ENCODE peak calls at places on chromosomes 1 and 21, in eight cellular contexts. R, M, Y, N, D, T, L and G are unnamed samples.

GRCh38 chr1:113190930-113191329 is 117.9 kb downstream of the LRIG2 start:
- DNase-seq in Y (no peak), D (no peak), L (no peak), M (no peak), T (no peak), N (no peak), R (no peak), G (no peak)

GRCh38 chr1:171644805-171645483 is 7.5 kb downstream of the MYOC start:
- DNase-seq in L (no peak), N (peak), Y (peak), T (peak), R (peak), M (peak), D (peak), G (peak)

GRCh38 chr21:35102488-35103407 is 53.6 kb upstream of the RUNX1 start:
- DNase-seq in R (no peak), N (peak), Y (no peak), M (no peak), L (no peak), T (no peak), D (peak), G (peak)

GRCh38 chr1:195019385-195019784 is 1588.9 kb downstream of the KCNT2 start:
- DNase-seq in T (no peak), L (no peak), M (no peak), N (no peak), R (no peak), Y (no peak), D (no peak), G (no peak)

GRCh38 chr1:162566870-162567269 is 5.3 kb downstream of the UAP1 start:
- DNase-seq in L (no peak), Y (no peak), T (no peak), R (no peak), M (no peak), D (no peak), N (no peak), G (no peak)

GRCh38 chr1:204848579-204848978 is 22.1 kb upstream of the NFASC start:
- DNase-seq in R (no peak), T (no peak), N (no peak), M (no peak), L (no peak), Y (no peak), D (no peak), G (no peak)

GRCh38 chr1:77175230-77175844 is 43.9 kb downstream of the PIGK start:
- DNase-seq in Y (no peak), T (no peak), R (peak), M (no peak), D (no peak), L (no peak), N (no peak), G (peak)

GRCh38 chr21:17777321-17777720 is 41.8 kb downstream of the C21orf91 start:
- DNase-seq in T (no peak), M (no peak), L (no peak), R (no peak), D (no peak), N (no peak), Y (no peak), G (no peak)

GRCh38 chr1:179953974-179954493 is 576 bp upstream of the CEP350 start:
- DNase-seq in T (no peak), L (no peak), N (no peak), R (no peak), D (peak), M (no peak), Y (no peak), G (peak)

GRCh38 chr1:233614173-233614742 is 352 bp downstream of the KCNK1 start:
- DNase-seq in L (no peak), R (peak), T (no peak), M (peak), D (peak), N (peak), Y (peak), G (no peak)

GRCh38 chr1:92080128-92080985 is at the start of gene BTBD8:
- DNase-seq in L (peak), T (peak), D (peak), N (peak), M (peak), R (peak), Y (peak), G (peak)
- TF ChIP-seq CTCF in L (no peak), T (no peak), D (no peak), N (no peak), M (no peak), R (no peak), Y (no peak), G (no peak)

DNA sequence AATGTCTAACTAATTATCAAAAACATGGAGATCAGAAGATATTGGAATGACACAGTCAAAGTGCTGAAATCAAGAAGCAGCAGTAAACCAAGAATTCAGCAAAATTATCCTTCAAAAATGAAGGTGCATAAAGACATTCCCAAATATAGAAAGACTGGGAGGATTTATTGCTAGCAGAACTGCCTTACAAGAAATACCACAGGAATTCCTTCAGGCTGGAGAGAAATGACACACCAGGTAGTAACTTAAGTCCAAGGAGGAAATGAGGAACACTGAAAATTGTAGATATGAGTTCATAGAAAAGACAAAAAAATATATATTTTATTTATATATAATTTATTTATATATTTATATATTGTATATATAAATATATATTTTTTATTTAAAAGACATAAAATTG is 217.2 kb downstream of the RPS6KC1 start:
- DNase-seq in Y (no peak), D (no peak), T (no peak), N (no peak), M (no peak), R (no peak), L (no peak), G (no peak)
- TF ChIP-seq CTCF in Y (no peak), D (no peak), T (no peak), N (no peak), M (no peak), R (no peak), L (no peak), G (no peak)

DNA sequence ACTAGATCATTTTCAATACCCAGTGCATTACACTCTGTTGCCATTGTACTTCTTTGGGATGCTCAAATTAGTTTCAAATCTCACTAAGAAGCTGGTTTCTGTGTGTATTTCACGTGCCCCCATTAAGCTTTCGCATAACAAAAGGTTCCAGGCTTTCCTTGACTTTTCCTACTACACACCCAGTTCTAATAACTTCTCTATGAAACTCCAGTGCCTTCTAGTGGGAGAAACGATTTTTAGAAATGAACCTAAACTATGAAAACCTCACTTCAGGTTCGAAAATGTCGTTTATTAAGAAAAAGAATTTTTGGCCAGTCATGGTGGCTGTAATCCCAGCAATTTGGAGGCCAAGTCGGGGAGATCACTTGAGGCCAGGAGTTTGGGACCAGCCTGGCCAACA is 2.8 kb downstream of the CFHR4 start:
- DNase-seq in Y (no peak), D (no peak), T (no peak), L (no peak), N (no peak), R (no peak), M (no peak), G (no peak)
- TF ChIP-seq CTCF in Y (no peak), D (no peak), T (no peak), L (no peak), N (no peak), R (no peak), M (no peak), G (no peak)

GRCh38 chr1:240351690-240352089 is 260.0 kb downstream of the FMN2 start:
- DNase-seq in T (no peak), Y (no peak), D (no peak), L (no peak), N (no peak), R (no peak), M (no peak), G (no peak)

GRCh38 chr1:240350910-240351331 is 259.2 kb downstream of the FMN2 start:
- DNase-seq in T (no peak), R (no peak), D (no peak), N (no peak), Y (no peak), M (no peak), L (no peak), G (no peak)

GRCh38 chr1:240349695-240350094 is 258.0 kb downstream of the FMN2 start:
- DNase-seq in L (no peak), D (no peak), M (no peak), Y (no peak), T (no peak), R (no peak), N (no peak), G (no peak)

GRCh38 chr1:240356568-240356967 is 255.4 kb downstream of the GREM2 start:
- DNase-seq in R (no peak), M (no peak), N (no peak), T (no peak), Y (no peak), D (no peak), L (no peak), G (no peak)

DNA sequence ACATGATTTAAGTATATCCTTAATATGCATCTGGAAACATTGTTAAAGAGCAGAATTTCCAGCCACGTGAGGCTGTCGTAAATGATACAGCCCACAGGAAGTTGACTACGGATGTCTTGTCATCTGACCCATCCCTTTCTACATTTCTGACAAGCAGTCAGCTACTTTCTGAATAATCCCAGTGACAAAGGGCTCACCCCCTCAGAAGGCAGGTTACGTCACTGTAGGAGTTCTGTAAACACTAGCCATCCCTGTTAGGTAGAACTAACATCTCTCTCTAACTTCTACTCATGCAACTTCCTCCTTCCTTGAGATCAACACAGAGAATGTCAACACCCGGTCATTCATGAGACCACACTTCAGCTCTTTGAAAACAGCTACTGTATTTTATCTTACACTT is 259.2 kb downstream of the GREM2 start:
- DNase-seq in L (no peak), Y (no peak), N (no peak), R (no peak), D (no peak), M (no peak), T (no peak), G (no peak)
- TF ChIP-seq CTCF in L (no peak), Y (no peak), N (no peak), R (no peak), D (no peak), M (no peak), T (no peak), G (no peak)

DNA sequence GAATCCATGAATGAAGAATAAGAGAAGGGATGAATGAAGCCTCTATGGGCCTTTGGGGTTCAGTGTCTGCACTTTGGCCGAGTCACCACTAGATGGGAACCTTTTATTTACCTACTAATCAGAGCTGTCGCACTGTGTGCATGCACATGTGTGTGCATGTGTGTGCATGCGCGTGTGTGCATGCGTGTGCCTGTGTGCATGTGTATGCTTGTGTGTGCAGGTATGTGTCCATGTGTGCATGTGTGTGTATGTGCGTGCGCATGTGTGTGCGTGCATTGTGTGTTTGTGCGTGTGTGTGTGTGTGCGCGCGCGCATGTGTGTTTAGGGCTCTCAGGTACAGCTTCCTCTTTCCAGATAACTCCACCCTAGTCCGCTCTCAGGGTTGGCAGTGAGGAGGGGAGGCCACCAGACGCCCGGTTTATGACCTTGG is 20.4 kb upstream of the UBXN10 start:
- DNase-seq in D (peak), R (no peak), N (no peak), M (no peak), L (no peak), T (no peak), Y (no peak), G (peak)
- TF ChIP-seq CTCF in D (peak), R (peak), N (no peak), M (peak), L (peak), T (no peak), Y (peak), G (peak)

GRCh38 chr1:111448918-111449702 is at the start of the genes ATP5PB and WDR77:
- DNase-seq in N (peak), R (peak), M (peak), Y (peak), D (peak), L (peak), T (peak), G (peak)
- TF ChIP-seq CTCF in N (no peak), R (no peak), M (no peak), Y (peak), D (no peak), L (no peak), T (no peak), G (no peak)

GRCh38 chr21:32917392-32918135 is 108.2 kb upstream of the OLIG2 start:
- DNase-seq in L (no peak), D (no peak), Y (no peak), M (no peak), N (no peak), T (peak), R (no peak), G (no peak)

GRCh38 chr21:32916088-32916487 is 109.6 kb upstream of the OLIG2 start:
- DNase-seq in R (no peak), Y (no peak), N (no peak), D (no peak), L (no peak), T (no peak), M (no peak), G (no peak)

GRCh38 chr21:32918467-32919140 is 107.1 kb upstream of the OLIG2 start:
- DNase-seq in M (peak), Y (no peak), L (no peak), R (no peak), T (no peak), N (no peak), D (no peak), G (no peak)

GRCh38 chr21:32915099-32915498 is 110.6 kb upstream of the OLIG2 start:
- DNase-seq in T (no peak), N (no peak), D (no peak), M (no peak), R (no peak), L (no peak), Y (no peak), G (no peak)

GRCh38 chr21:32916522-32917099 is 109.1 kb upstream of the OLIG2 start:
- DNase-seq in T (no peak), Y (no peak), M (no peak), N (no peak), D (no peak), L (no peak), R (no peak), G (peak)
- TF ChIP-seq CTCF in T (no peak), Y (peak), M (peak), N (no peak), D (no peak), L (no peak), R (peak), G (peak)